ENCODE peak calls at places on chromosomes 12 and 14, in four cellular contexts. B, G, V and C are unnamed samples.

GRCh38 chr14:94621358-94622134 is 9.4 kb downstream of the SERPINA3 start:
- DNase-seq in B (no peak), V (no peak), G (no peak), C (no peak)

GRCh38 chr14:30193791-30194407 is 266.3 kb upstream of the PRKD1 start:
- DNase-seq in B (no peak), G (no peak), V (no peak), C (no peak)

GRCh38 chr14:44369401-44370123 is 137.5 kb downstream of the FSCB start:
- DNase-seq in B (peak), V (no peak), G (no peak), C (no peak)

GRCh38 chr14:30355431-30355913 is 203.5 kb upstream of the G2E3 start:
- DNase-seq in G (no peak), V (no peak), B (no peak), C (no peak)

GRCh38 chr12:105221588-105222325 is 14.2 kb downstream of the APPL2 start:
- DNase-seq in V (no peak), G (no peak), B (no peak), C (no peak)

GRCh38 chr12:102440109-102440405 is 40.3 kb downstream of the IGF1 start:
- DNase-seq in V (no peak), B (no peak), G (no peak), C (no peak)

GRCh38 chr12:95557625-95558024 is 6.3 kb upstream of the USP44 start:
- DNase-seq in G (no peak), B (no peak), V (no peak), C (no peak)

GRCh38 chr14:54503476-54503875 is 6.2 kb upstream of the CGRRF1 start:
- DNase-seq in V (no peak), G (no peak), B (no peak), C (no peak)

GRCh38 chr12:121167232-121167820 is 34.6 kb downstream of the P2RX7 start:
- DNase-seq in V (no peak), B (no peak), G (no peak), C (no peak)

GRCh38 chr14:94388027-94388895 is at the start of gene SERPINA1:
- DNase-seq in V (no peak), G (no peak), B (no peak), C (no peak)

GRCh38 chr14:63204407-63205280 is at the start of gene RHOJ:
- DNase-seq in B (peak), V (no peak), G (no peak), C (peak)

GRCh38 chr12:31021809-31022492 is 51.7 kb upstream of the DDX11 start:
- DNase-seq in V (no peak), G (no peak), B (no peak), C (no peak)

GRCh38 chr14:105850853-105851581 is 324.6 kb downstream of the TMEM121 start:
- DNase-seq in V (no peak), G (no peak), B (no peak), C (no peak)

GRCh38 chr14:55298423-55298822 is 27.2 kb downstream of the FBXO34 start:
- DNase-seq in G (no peak), V (no peak), B (no peak), C (no peak)

GRCh38 chr12:1222858-1223644 is 232.0 kb downstream of the ERC1 start:
- DNase-seq in B (no peak), G (no peak), V (no peak), C (no peak)

GRCh38 chr14:32087173-32087861 is 10.2 kb downstream of the ARHGAP5 start:
- DNase-seq in B (no peak), G (no peak), V (no peak), C (peak)

GRCh38 chr12:47752121-47752520 is 6.6 kb downstream of the RAPGEF3 start:
- DNase-seq in B (no peak), G (no peak), V (no peak), C (no peak)

GRCh38 chr12:43444940-43445564 is 107.0 kb downstream of the ADAMTS20 start:
- DNase-seq in V (no peak), G (no peak), B (peak), C (no peak)

GRCh38 chr14:76774471-76775158 is 13.3 kb downstream of the VASH1 start:
- DNase-seq in B (no peak), V (no peak), G (no peak), C (no peak)